ENCODE peak calls at places on chromosomes 4 and X, in six cellular contexts. C is colonic mucosa, K is GM12865, B is spleen, A is lower leg skin, E is fibroblast of mammary gland. G is an unnamed sample.

GRCh38 chr4:173301518-173302201 is 32.5 kb downstream of the HMGB2 start:
- DNase-seq in B (no peak), K (peak), C (no peak), E (peak), A (no peak), G (peak)

GRCh38 chr4:181293541-181293940 is 949.7 kb upstream of the TENM3 start:
- DNase-seq in B (no peak), K (no peak), A (no peak), C (no peak), E (no peak), G (no peak)

GRCh38 chr4:57154191-57154590 is 44.0 kb upstream of the IGFBP7 start:
- DNase-seq in E (no peak), C (no peak), K (no peak), B (no peak), A (no peak), G (peak)

GRCh38 chrX:131704136-131704695 is 160.3 kb downstream of the OR13H1 start:
- DNase-seq in A (peak), K (peak), E (peak), B (peak), C (peak), G (peak)

GRCh38 chr4:17491196-17491595 is 20.7 kb downstream of the QDPR start:
- DNase-seq in A (peak), K (no peak), B (no peak), C (no peak), E (no peak), G (no peak)

GRCh38 chr4:154927126-154927525 is 146.1 kb downstream of the RBM46 start:
- DNase-seq in K (no peak), E (no peak), C (no peak), A (no peak), B (no peak), G (no peak)

GRCh38 chr4:104465201-104465600 is 29.5 kb downstream of the CXXC4 start:
- DNase-seq in A (no peak), K (no peak), C (no peak), E (peak), B (no peak), G (peak)

GRCh38 chrX:130877892-130878321 is 25.1 kb downstream of the ENOX2 start:
- DNase-seq in C (no peak), A (no peak), E (peak), K (no peak), B (no peak), G (no peak)

GRCh38 chr4:51850294-51850693 is 7.3 kb downstream of the DCUN1D4 start:
- DNase-seq in K (no peak), C (no peak), E (no peak), A (no peak), B (no peak), G (no peak)

GRCh38 chr4:39873823-39874222 is 103.9 kb downstream of the PDS5A start:
- DNase-seq in K (peak), A (no peak), C (no peak), B (no peak), E (peak), G (peak)

GRCh38 chrX:101749436-101749835 is 89.8 kb upstream of the ARMCX2 start:
- DNase-seq in E (peak), B (no peak), C (no peak), A (no peak), K (no peak), G (no peak)

DNA sequence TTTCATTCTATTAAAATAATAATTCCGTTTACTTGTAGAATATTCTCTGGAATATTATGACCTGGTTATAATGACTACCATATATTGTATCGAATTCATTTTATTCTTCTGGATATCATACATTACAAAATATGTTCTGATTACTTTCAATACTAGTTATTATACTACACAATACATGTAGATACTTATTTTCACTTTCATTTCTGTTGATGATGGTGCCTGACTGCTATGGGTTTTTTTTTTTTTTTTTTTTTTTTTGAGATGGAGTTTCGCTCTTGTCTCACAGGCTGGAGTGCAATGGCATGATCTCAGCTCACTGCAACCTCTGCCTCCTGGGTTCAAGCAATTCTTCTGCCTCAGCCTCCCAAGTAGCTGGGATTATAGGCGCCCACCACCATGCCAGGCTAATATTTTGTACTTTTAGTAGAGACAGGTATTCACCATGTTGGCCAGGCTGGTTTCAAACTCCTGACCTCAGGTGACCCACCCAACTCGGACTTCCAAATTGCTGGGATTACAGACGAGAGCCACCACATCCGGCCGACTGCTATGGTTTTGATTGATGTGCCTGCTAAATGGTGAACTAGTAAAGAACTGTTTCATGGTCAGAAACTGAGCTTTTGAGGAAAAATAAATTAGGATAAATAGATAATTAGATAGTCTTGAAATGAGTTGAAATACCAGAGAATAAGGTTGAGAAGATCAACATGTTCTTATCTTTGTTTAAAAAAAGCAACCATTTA is 39.5 kb downstream of the PCDH10 start:
- DNase-seq in K (peak), A (no peak), C (no peak), B (no peak), E (no peak), G (no peak)
- H3K4me3 ChIP-seq in K (no peak), A (no peak), C (no peak), B (no peak), E (no peak), G (no peak)

DNA sequence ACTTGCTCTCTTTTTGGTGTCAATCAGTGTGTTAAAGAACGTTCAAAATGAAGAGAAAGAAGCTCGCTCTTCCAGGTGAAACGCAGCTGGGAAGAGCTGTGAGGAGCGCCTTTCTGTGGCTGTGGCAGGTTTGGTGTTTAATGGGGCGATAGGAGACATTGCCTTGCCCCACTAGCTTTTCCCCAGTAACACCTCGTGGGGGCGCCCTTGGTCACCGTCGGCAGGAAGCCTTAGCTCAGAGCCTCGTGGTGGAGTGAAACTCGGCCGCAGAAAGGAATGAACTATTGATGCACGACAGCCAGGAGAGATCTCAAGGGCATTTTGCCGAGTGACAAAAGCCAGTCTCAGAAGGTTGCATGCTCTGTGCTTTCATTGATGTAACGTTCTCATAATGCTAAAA is 65.1 kb downstream of the GPR143 start:
- DNase-seq in C (no peak), A (no peak), K (no peak), B (no peak), E (no peak), G (no peak)
- TF ChIP-seq CTCF in C (no peak), A (no peak), K (no peak), B (no peak), E (no peak), G (no peak)

DNA sequence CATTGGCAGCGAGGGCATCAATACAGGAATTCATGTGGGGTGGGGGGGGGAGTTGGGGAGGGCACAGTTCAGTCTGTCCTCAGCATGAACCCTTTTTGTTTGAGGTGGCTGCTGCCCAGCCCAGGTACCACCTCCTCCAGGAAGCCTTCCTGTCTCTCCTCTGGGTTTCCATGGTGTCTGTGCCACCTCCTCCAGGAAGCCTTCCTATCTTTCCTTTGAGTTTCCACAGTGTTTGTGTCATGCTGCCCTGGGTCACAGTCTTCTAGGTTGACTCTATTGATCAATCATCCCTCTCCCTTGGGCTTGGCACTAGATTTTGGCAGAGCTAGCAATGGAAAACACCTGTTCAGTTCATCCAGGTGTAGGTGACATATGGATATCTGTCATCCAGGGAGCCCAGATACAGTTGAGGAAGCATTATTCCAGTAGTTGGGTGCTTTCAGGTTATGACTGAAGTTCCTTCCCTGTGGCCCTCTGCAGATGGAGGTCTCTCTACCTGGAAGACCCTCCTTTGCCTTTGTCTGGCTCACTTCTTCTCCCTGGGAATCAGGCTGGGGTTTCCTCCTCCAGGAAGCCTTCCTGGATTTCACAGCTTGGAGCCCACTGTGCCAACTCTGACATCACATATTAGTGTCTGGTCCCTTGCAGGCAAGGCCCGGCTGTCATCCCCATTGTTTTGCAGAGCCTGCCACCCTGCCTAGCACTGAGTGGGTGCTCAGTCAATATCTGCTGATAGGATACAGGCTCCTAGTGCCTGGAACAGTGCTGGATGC is 96.6 kb downstream of the SORCS2 start:
- DNase-seq in E (no peak), C (no peak), K (no peak), B (no peak), A (no peak), G (no peak)
- H3K4me3 ChIP-seq in E (no peak), C (no peak), K (no peak), B (no peak), A (no peak), G (no peak)

DNA sequence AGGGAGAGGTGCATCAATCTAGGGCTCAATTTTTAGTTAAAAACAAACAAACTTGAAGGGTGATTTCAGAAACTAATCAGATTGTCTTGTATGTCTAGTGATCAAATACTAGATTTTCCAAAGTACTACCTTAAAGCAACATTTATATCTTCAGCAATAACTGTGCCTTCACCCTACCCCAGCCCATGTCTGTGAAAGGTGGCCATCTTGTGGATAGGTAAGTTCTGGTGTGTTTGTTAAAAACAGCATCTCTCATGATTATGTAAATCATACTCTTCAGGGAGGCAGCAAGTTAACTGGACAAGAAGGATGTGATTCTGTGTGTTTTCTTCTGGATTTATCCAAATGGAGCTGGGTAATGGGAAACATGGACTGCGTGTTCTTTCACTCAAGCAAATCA is 81.4 kb upstream of the ACSL1 start:
- DNase-seq in C (no peak), A (no peak), K (peak), B (no peak), E (no peak), G (no peak)
- TF ChIP-seq CTCF in C (no peak), A (no peak), K (peak), B (no peak), E (no peak), G (no peak)

DNA sequence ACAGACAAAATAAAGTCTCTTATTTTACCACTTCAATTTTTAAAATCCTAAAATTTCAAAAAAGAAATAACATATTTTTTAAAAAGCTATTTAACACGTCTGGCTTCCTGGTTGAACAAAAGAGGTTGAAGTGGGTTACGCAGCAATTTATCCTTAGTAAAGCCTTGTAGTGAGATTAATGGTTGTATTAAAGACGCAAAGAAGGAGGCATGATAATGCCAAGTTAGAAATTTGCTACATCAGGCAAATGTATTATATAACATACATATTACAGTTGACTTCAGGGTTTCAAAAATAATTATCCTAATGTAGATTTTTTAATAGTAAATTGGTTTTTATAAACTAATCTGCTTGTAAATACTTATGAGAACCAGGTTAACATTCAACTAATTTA is 35.3 kb downstream of the ANKRD17 start:
- DNase-seq in C (no peak), K (no peak), B (no peak), A (no peak), E (no peak), G (no peak)
- H3K4me3 ChIP-seq in C (no peak), K (no peak), B (no peak), A (no peak), E (no peak), G (peak)

DNA sequence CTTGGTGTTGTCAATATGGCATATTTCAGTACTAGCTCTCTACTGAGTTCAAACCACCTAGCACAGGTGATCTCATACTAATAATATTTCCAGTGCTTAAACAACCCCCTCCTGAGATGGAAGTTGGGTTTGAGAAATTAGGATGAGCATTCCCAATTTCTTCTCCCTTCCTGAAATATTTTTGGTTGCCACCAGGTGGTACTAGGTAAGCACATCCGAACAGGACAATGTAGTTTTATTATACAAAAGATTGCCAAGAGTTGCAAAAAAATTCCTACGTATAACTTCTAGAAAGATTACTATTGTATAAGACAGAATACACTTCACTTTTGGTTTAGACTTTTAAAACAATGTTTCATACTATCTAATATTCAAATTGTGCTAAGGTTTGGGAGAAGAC is 484.5 kb downstream of the PACRGL start:
- DNase-seq in K (no peak), A (no peak), B (no peak), C (no peak), E (no peak), G (no peak)
- TF ChIP-seq CTCF in K (no peak), A (no peak), B (no peak), C (no peak), E (no peak), G (no peak)

GRCh38 chrX:16807548-16807947 is 21.3 kb downstream of the TXLNG start:
- DNase-seq in B (no peak), A (no peak), E (peak), C (no peak), K (no peak), G (peak)
- H3K4me3 ChIP-seq in B (no peak), A (no peak), E (no peak), C (no peak), K (no peak), G (peak)

GRCh38 chr4:134072137-134072536 is 129.5 kb downstream of the PABPC4L start:
- DNase-seq in E (no peak), B (no peak), A (no peak), K (no peak), C (no peak), G (no peak)
- TF ChIP-seq CTCF in E (no peak), B (no peak), A (no peak), K (no peak), C (no peak), G (no peak)

DNA sequence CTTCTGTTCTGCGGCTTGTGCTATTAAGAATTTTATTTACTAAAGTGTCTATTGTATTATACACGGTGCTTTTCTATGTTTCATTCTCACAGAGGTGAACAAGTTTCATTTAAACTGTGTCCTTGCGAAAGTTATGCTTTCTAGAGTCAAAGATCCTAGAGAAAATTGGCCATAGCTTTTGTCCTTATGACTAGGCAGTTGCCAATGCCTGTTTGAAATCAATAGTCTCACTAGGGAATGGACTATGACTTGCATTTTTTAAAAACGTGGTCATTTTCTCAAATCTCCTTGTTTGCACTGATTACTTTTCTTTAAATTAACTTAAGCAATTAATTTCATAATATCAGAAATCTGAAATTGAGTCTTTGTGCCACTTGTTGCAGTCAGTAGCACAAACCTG is 211.7 kb upstream of the MID1 start:
- DNase-seq in E (no peak), K (no peak), B (no peak), C (no peak), A (no peak), G (no peak)
- H3K4me3 ChIP-seq in E (no peak), K (no peak), B (no peak), C (peak), A (no peak), G (no peak)

G was measured in fibroblast of villous mesenchyme.